ENCODE peak calls at places on chromosomes 11 and 22, in eight cellular contexts. J is RPMI7951, K is anterior cingulate cortex, C is gastrocnemius medialis, I is psoas muscle, Y is pancreas, L is Caki2, Q is NCI-H1105 treated with DMSO at 0.1 percent for 48 hours. U is an unnamed sample.

GRCh38 chr11:82889133-82890001 is 10.9 kb downstream of the PRCP start:
- DNase-seq in J (no peak), K (no peak), C (no peak), I (no peak), Y (no peak), L (no peak), Q (no peak), U (no peak)

GRCh38 chr11:65503923-65504670 is 5.3 kb downstream of the MALAT1 start:
- DNase-seq in J (peak), K (no peak), C (no peak), I (no peak), Y (no peak), L (peak), Q (peak), U (no peak)

GRCh38 chr11:69360606-69361005 is 66.7 kb downstream of the MYEOV start:
- DNase-seq in J (no peak), K (no peak), C (no peak), I (no peak), Y (peak), L (no peak), Q (no peak), U (no peak)

GRCh38 chr11:134379241-134379640 is 32.8 kb downstream of the B3GAT1 start:
- DNase-seq in J (no peak), K (no peak), C (no peak), I (no peak), Y (no peak), L (no peak), Q (no peak), U (no peak)

GRCh38 chr11:8019671-8020597 is 32.8 kb downstream of the EIF3F start:
- DNase-seq in J (peak), K (peak), C (no peak), I (peak), Y (no peak), L (peak), Q (peak), U (no peak)

GRCh38 chr11:66970808-66971442 is 4.2 kb upstream of the C11orf86 start:
- DNase-seq in J (peak), K (no peak), C (peak), I (peak), Y (no peak), L (peak), Q (no peak), U (no peak)

GRCh38 chr11:96388891-96389603 is 665 bp downstream of the CCDC82 start:
- DNase-seq in J (no peak), K (peak), C (no peak), I (no peak), Y (no peak), L (no peak), Q (peak), U (no peak)

GRCh38 chr11:28760676-28761390 is 652.6 kb downstream of the METTL15 start:
- DNase-seq in J (peak), K (no peak), C (no peak), I (no peak), Y (no peak), L (peak), Q (peak), U (no peak)

GRCh38 chr11:116360542-116360941 is 412.2 kb downstream of the BUD13 start:
- DNase-seq in J (no peak), K (no peak), C (no peak), I (no peak), Y (no peak), L (no peak), Q (no peak), U (no peak)

GRCh38 chr22:27045103-27045940 is 387.9 kb downstream of the MIAT start:
- DNase-seq in J (peak), K (no peak), C (no peak), I (no peak), Y (no peak), L (peak), Q (peak), U (no peak)

GRCh38 chr11:15692739-15693138 is 578.0 kb downstream of the INSC start:
- DNase-seq in J (peak), K (no peak), C (no peak), I (no peak), Y (no peak), L (no peak), Q (no peak), U (no peak)

GRCh38 chr11:7538023-7538422 is 24.2 kb downstream of the PPFIBP2 start:
- DNase-seq in J (no peak), K (no peak), C (peak), I (peak), Y (no peak), L (no peak), Q (no peak), U (no peak)

GRCh38 chr22:45227645-45228400 is 12.9 kb downstream of the KIAA0930 start:
- DNase-seq in J (no peak), K (peak), C (no peak), I (no peak), Y (no peak), L (no peak), Q (no peak), U (no peak)

GRCh38 chr22:48734359-48734758 is 1093.3 kb downstream of the BRD1 start:
- DNase-seq in J (no peak), K (no peak), C (no peak), I (no peak), Y (no peak), L (no peak), Q (no peak), U (no peak)

GRCh38 chr11:102546923-102547471 is 16.4 kb upstream of the MMP7 start:
- DNase-seq in J (peak), K (no peak), C (no peak), I (no peak), Y (no peak), L (peak), Q (no peak), U (no peak)